ENCODE peak calls at places on chromosomes 6 and 20, in seven cellular contexts. Z is body of pancreas; T is SJSA1; R is effector memory CD4-positive, alpha-beta T cell; G is testis; M is endodermal cell; X is Peyer's patch. A is an unnamed sample.

GRCh38 chr6:135250751-135251356 is 69.7 kb downstream of the MYB start:
- DNase-seq in Z (no peak), T (no peak), R (no peak), G (no peak), M (peak; percentile 67), X (no peak), A (no peak)

GRCh38 chr6:118403036-118403435 is 145.1 kb upstream of the PLN start:
- DNase-seq in Z (no peak), T (no peak), R (no peak), G (no peak), M (no peak), X (no peak), A (no peak)

GRCh38 chr6:170101281-170102035 is 189.4 kb downstream of the DLL1 start:
- DNase-seq in Z (no peak), T (no peak), R (no peak), G (peak; percentile 10), M (peak; percentile 37), X (no peak), A (no peak)

GRCh38 chr6:70694371-70694770 is 26.7 kb downstream of the SMAP1 start:
- DNase-seq in Z (no peak), T (no peak), R (no peak), G (no peak), M (no peak), X (no peak), A (no peak)

GRCh38 chr20:20824924-20825584 is 112.6 kb upstream of the RALGAPA2 start:
- DNase-seq in Z (peak; percentile 54), T (peak; percentile 9), R (no peak), G (peak; percentile 65), M (peak; percentile 87), X (peak; percentile 66), A (peak; percentile 24)

GRCh38 chr6:106206905-106207304 is 118.7 kb downstream of the ATG5 start:
- DNase-seq in Z (no peak), T (no peak), R (no peak), G (no peak), M (no peak), X (no peak), A (no peak)

GRCh38 chr6:140602431-140602836 is 1228.0 kb upstream of the CITED2 start:
- DNase-seq in Z (no peak), T (no peak), R (no peak), G (no peak), M (no peak), X (no peak), A (no peak)

GRCh38 chr6:75526502-75527127 is 33.0 kb upstream of the FILIP1 start:
- DNase-seq in Z (peak; percentile 86), T (peak; percentile 56), R (peak; percentile 5), G (peak; percentile 79), M (peak; percentile 79), X (no peak), A (peak; percentile 35)

GRCh38 chr6:41427642-41428401 is 92.4 kb downstream of the NCR2 start:
- DNase-seq in Z (peak; percentile 83), T (no peak), R (no peak), G (peak; percentile 40), M (peak; percentile 84), X (peak; percentile 79), A (no peak)

GRCh38 chr20:13567663-13568062 is 71.1 kb downstream of the TASP1 start:
- DNase-seq in Z (no peak), T (no peak), R (no peak), G (no peak), M (no peak), X (no peak), A (no peak)

GRCh38 chr20:62205618-62206387 is 14.3 kb downstream of the HRH3 start:
- DNase-seq in Z (no peak), T (no peak), R (no peak), G (no peak), M (no peak), X (peak; percentile 43), A (no peak)

GRCh38 chr6:54813901-54814300 is 32.7 kb upstream of the FAM83B start:
- DNase-seq in Z (no peak), T (no peak), R (no peak), G (no peak), M (no peak), X (no peak), A (no peak)

GRCh38 chr6:68741501-68742343 is 106.6 kb downstream of the ADGRB3 start:
- DNase-seq in Z (no peak), T (no peak), R (no peak), G (no peak), M (no peak), X (no peak), A (no peak)

GRCh38 chr20:50987493-50988210 is 29.0 kb downstream of the MOCS3 start:
- DNase-seq in Z (peak; percentile 85), T (peak; percentile 69), R (peak; percentile 23), G (peak; percentile 91), M (peak; percentile 92), X (no peak), A (peak; percentile 23)

GRCh38 chr6:89209457-89209856 is 7.7 kb downstream of the GABRR1 start:
- DNase-seq in Z (no peak), T (no peak), R (no peak), G (no peak), M (no peak), X (no peak), A (no peak)

GRCh38 chr6:96837138-96837971 is at the start of gene GPR63:
- DNase-seq in Z (peak; percentile 67), T (peak; percentile 78), R (peak; percentile 48), G (peak; percentile 81), M (peak; percentile 93), X (peak; percentile 75), A (peak; percentile 42)
- H3K27ac ChIP-seq in Z (peak within 1 kb of the TSS; percentile 65), T (no peak within 1 kb of the TSS), R (no peak within 1 kb of the TSS), G (peak within 1 kb of the TSS; percentile 67), M (no peak within 1 kb of the TSS), X (peak within 1 kb of the TSS; percentile 19), A (no peak within 1 kb of the TSS)

GRCh38 chr20:49657118-49657901 is 56.4 kb downstream of the B4GALT5 start:
- DNase-seq in Z (peak; percentile 34), T (no peak), R (no peak), G (no peak), M (no peak), X (no peak), A (no peak)
- H3K4me3 ChIP-seq in Z (no peak overlapping the region), T (no peak overlapping the region), R (no peak overlapping the region), G (no peak overlapping the region), M (no peak overlapping the region), X (no peak overlapping the region), A (no peak overlapping the region)

GRCh38 chr20:46401478-46401860 is 4.9 kb downstream of the ELMO2 start:
- DNase-seq in Z (peak; percentile 49), T (no peak), R (no peak), G (no peak), M (no peak), X (no peak), A (no peak)

GRCh38 chr20:46400828-46401477 is 5.5 kb downstream of the ELMO2 start:
- DNase-seq in Z (no peak), T (peak; percentile 20), R (peak; percentile 9), G (no peak), M (peak; percentile 57), X (no peak), A (peak; percentile 80)

GRCh38 chr20:46399401-46399800 is 7.0 kb downstream of the ELMO2 start:
- DNase-seq in Z (peak; percentile 25), T (no peak), R (no peak), G (no peak), M (peak; percentile 15), X (no peak), A (peak; percentile 27)

GRCh38 chr20:46400253-46400652 is 6.2 kb downstream of the ELMO2 start:
- DNase-seq in Z (peak; percentile 63), T (peak; percentile 5), R (no peak), G (peak; percentile 61), M (peak; percentile 5), X (no peak), A (no peak)

DNA sequence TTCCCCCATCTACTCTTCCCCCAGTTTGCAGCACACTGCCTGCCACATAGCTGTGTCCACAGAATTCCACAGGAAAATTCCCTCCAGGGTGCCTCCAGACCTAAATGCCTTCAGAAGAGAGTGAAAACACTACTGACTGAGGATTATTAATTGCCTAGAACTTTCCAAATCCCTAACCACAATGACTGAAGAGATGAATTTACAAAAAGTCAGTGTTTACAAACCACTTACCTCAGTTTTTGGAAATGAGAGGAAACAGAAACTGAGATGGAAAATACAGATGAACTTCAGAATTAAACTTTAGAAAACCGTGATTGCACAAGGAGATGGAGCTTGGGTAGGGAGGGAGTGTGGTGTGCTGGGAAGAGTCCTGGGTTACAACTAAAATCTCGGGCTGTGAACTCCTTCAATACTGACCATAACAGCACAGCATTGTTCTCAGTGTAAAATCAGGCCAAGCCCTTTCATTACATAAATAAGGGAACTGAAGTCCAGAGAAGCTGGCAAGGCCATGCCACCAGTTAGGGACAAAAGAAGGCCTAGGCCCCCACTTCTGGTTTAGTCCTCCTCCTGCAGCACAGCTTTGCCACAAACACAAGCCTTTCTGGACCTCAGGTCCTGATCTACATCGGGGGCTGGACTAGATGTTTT is 4.1 kb downstream of the ELMO2 start:
- DNase-seq in Z (no peak), T (no peak), R (no peak), G (no peak), M (peak; percentile 12), X (no peak), A (no peak)
- H3K27ac ChIP-seq in Z (peak overlapping the region; percentile 67), T (no peak overlapping the region), R (peak overlapping the region; percentile 74), G (peak overlapping the region; percentile 86), M (no peak overlapping the region), X (peak overlapping the region; percentile 71), A (peak overlapping the region; percentile 79)

GRCh38 chr6:19997104-19997503 is 159.9 kb downstream of the ID4 start:
- DNase-seq in Z (no peak), T (no peak), R (no peak), G (no peak), M (no peak), X (no peak), A (no peak)

GRCh38 chr6:19995575-19996257 is 158.5 kb downstream of the ID4 start:
- DNase-seq in Z (no peak), T (no peak), R (no peak), G (no peak), M (peak; percentile 49), X (no peak), A (no peak)

GRCh38 chr6:19994909-19995308 is 157.7 kb downstream of the ID4 start:
- DNase-seq in Z (no peak), T (no peak), R (no peak), G (no peak), M (no peak), X (no peak), A (no peak)

GRCh38 chr6:20001286-20001685 is 164.1 kb downstream of the ID4 start:
- DNase-seq in Z (no peak), T (no peak), R (no peak), G (no peak), M (no peak), X (no peak), A (no peak)

DNA sequence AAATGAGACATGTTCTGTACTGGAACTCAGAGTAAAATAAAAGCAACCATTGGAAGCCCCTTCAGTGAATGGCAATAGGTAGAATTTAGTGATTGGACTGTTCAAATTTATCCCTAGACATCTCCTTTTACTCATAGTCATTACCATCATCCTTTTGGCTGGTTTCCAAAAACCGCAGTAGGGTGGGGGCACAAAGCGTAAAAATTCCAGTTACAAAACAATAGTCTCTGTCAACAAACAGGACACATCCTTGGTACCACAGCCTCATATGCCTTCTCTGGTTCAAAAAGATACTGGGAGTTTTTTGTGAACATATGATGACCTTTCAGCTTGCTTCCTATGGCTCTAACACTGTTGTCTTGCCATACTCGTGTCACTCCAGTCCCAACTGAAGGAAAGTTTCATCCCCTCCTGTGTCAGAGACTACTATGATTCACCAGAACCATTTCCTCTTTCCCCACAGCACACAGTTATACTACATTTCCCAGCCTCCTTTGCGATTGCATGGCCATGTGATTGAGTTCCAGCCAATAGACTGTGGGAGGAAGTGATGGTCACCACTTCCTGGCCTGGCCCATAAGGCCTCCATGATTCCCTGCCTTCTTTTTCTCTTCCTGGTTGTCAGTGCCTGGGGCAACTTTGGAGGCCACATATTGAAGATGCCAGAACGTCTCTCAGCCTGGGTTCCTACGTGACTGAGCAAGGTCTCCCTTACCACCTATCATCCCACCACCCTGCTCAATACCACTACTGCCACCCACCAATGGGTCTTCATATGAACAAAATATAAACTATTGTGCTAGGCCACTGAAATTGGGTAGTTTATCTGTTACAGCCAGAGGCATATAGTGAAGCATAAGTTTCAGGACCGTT is 162.4 kb downstream of the ID4 start:
- DNase-seq in Z (no peak), T (peak; percentile 11), R (no peak), G (peak; percentile 75), M (peak; percentile 60), X (no peak), A (no peak)
- H3K4me3 ChIP-seq in Z (no peak overlapping the region), T (no peak overlapping the region), R (no peak overlapping the region), G (no peak overlapping the region), M (no peak overlapping the region), X (no peak overlapping the region), A (no peak overlapping the region)